ENCODE peak calls at places on chromosomes 5 and 9, in four cellular contexts. B is ovary, M is AG10803, C is mucosa of descending colon. K is an unnamed sample.

GRCh38 chr5:33579789-33580188 is 139.0 kb downstream of the TARS1 start:
- DNase-seq in B (no peak), M (no peak), C (no peak), K (no peak)

GRCh38 chr9:134970719-134971118 is 53.0 kb upstream of the FCN1 start:
- DNase-seq in B (peak), M (no peak), C (no peak), K (peak)

GRCh38 chr9:121640076-121640475 is 11.4 kb upstream of the DAB2IP start:
- DNase-seq in B (peak), M (no peak), C (peak), K (peak)

GRCh38 chr5:150057996-150058395 is 28.4 kb downstream of the CSF1R start:
- DNase-seq in B (no peak), M (peak), C (no peak), K (no peak)

GRCh38 chr5:96752341-96753016 is 55.3 kb downstream of the ERAP1 start:
- DNase-seq in B (no peak), M (peak), C (peak), K (no peak)

GRCh38 chr5:109757490-109757889 is 67.8 kb downstream of the MAN2A1 start:
- DNase-seq in B (no peak), M (no peak), C (no peak), K (no peak)

GRCh38 chr5:66603164-66603563 is 7.0 kb downstream of the MAST4 start:
- DNase-seq in B (no peak), M (no peak), C (no peak), K (no peak)

GRCh38 chr9:19381656-19382055 is 1.6 kb upstream of the RPS6 start:
- DNase-seq in B (no peak), M (no peak), C (no peak), K (no peak)

GRCh38 chr9:36625006-36625600 is 52.4 kb downstream of the MELK start:
- DNase-seq in B (peak), M (peak), C (peak), K (no peak)

GRCh38 chr5:75337366-75338021 is 474 bp downstream of the HMGCR start:
- DNase-seq in B (no peak), M (peak), C (peak), K (no peak)

GRCh38 chr9:23820731-23821399 is 5.2 kb downstream of the ELAVL2 start:
- DNase-seq in B (no peak), M (no peak), C (peak), K (peak)

GRCh38 chr5:95684361-95684760 is 1.6 kb upstream of the SPATA9 start:
- DNase-seq in B (no peak), M (no peak), C (no peak), K (no peak)

GRCh38 chr9:101462558-101462957 is 27.0 kb upstream of the ALDOB start:
- DNase-seq in B (no peak), M (no peak), C (no peak), K (no peak)

GRCh38 chr9:135016876-135017275 is 70.6 kb upstream of the OLFM1 start:
- DNase-seq in B (no peak), M (no peak), C (no peak), K (peak)

GRCh38 chr5:2724831-2725230 is 26.6 kb downstream of the IRX2 start:
- DNase-seq in B (no peak), M (no peak), C (no peak), K (no peak)

GRCh38 chr9:123769723-123770122 is 160.2 kb downstream of the DENND1A start:
- DNase-seq in B (no peak), M (peak), C (no peak), K (no peak)

GRCh38 chr9:14211564-14211963 is 102.4 kb downstream of the NFIB start:
- DNase-seq in B (no peak), M (no peak), C (no peak), K (no peak)

GRCh38 chr5:137619191-137619870 is 116.6 kb downstream of the KLHL3 start:
- DNase-seq in B (peak), M (peak), C (peak), K (no peak)

GRCh38 chr9:113590991-113591898 is 127.7 kb downstream of the RGS3 start:
- DNase-seq in B (peak), M (peak), C (peak), K (peak)

GRCh38 chr5:78065663-78066062 is 228.8 kb downstream of the AP3B1 start:
- DNase-seq in B (no peak), M (no peak), C (no peak), K (no peak)

GRCh38 chr9:98218562-98219363 is 26.3 kb upstream of the CORO2A start:
- DNase-seq in B (no peak), M (no peak), C (no peak), K (peak)

GRCh38 chr5:156529902-156530301 is 202.9 kb downstream of the SGCD start:
- DNase-seq in B (no peak), M (peak), C (no peak), K (no peak)

GRCh38 chr5:143428155-143428554 is 24.7 kb upstream of the NR3C1 start:
- DNase-seq in B (no peak), M (no peak), C (no peak), K (no peak)

GRCh38 chr5:52262844-52263243 is 524.9 kb upstream of the ITGA1 start:
- DNase-seq in B (no peak), M (no peak), C (no peak), K (no peak)

GRCh38 chr9:116234091-116234490 is 80.5 kb downstream of the PAPPA start:
- DNase-seq in B (no peak), M (peak), C (no peak), K (no peak)

GRCh38 chr5:65489119-65489518 is 7.4 kb upstream of the ADAMTS6 start:
- DNase-seq in B (no peak), M (no peak), C (no peak), K (no peak)

GRCh38 chr5:52777186-52777585 is 10.5 kb upstream of the ITGA1 start:
- DNase-seq in B (no peak), M (no peak), C (no peak), K (no peak)

DNA sequence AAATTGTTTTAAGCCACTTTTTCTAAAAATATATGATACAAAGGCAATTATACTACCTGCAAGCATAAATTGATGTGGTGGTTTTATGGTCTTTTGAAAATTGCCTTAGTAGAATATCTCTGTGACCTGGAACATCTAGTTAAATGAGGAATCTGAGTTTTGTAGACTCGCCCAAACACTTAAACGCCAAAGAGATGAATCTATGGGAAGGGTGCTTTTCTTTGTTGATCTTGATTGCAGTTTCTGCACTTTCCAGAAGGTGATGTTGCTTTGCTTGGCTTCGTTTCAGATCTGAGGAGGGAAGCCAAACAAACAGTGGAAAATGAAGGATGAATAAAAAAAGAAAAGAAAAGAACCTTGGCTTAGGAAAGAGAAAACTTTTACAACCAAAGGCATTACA is 1021.3 kb downstream of the NR2F1-AS1 start:
- DNase-seq in B (no peak), M (peak), C (no peak), K (no peak)
- TF ChIP-seq CTCF in B (no peak), M (peak), C (no peak), K (peak)

GRCh38 chr9:1050125-1050895 is at the start of gene DMRT2:
- DNase-seq in B (peak), M (peak), C (peak), K (peak)

GRCh38 chr9:1049641-1050040 is 516 bp upstream of the DMRT2 start:
- DNase-seq in B (no peak), M (no peak), C (peak), K (no peak)

GRCh38 chr9:1052908-1053590 is 2.9 kb downstream of the DMRT2 start:
- DNase-seq in B (no peak), M (no peak), C (no peak), K (no peak)

GRCh38 chr9:1052119-1052907 is 2.2 kb downstream of the DMRT2 start:
- DNase-seq in B (no peak), M (no peak), C (peak), K (no peak)

GRCh38 chr9:1051286-1052118 is 1.3 kb downstream of the DMRT2 start:
- DNase-seq in B (no peak), M (peak), C (peak), K (peak)
- TF ChIP-seq CTCF in B (no peak), M (no peak), C (peak), K (no peak)

GRCh38 chr5:91311168-91311696 is 71.9 kb downstream of the ARRDC3 start:
- DNase-seq in B (no peak), M (no peak), C (no peak), K (no peak)

GRCh38 chr5:91307023-91307422 is 76.1 kb downstream of the ARRDC3 start:
- DNase-seq in B (peak), M (peak), C (no peak), K (no peak)

GRCh38 chr5:91306497-91306896 is 76.6 kb downstream of the ARRDC3 start:
- DNase-seq in B (no peak), M (peak), C (no peak), K (no peak)

GRCh38 chr5:91312698-91313097 is 70.4 kb downstream of the ARRDC3 start:
- DNase-seq in B (no peak), M (peak), C (no peak), K (no peak)

GRCh38 chr5:91311697-91312501 is 71.2 kb downstream of the ARRDC3 start:
- DNase-seq in B (peak), M (peak), C (peak), K (peak)
- TF ChIP-seq CTCF in B (no peak), M (no peak), C (no peak), K (peak)

DNA sequence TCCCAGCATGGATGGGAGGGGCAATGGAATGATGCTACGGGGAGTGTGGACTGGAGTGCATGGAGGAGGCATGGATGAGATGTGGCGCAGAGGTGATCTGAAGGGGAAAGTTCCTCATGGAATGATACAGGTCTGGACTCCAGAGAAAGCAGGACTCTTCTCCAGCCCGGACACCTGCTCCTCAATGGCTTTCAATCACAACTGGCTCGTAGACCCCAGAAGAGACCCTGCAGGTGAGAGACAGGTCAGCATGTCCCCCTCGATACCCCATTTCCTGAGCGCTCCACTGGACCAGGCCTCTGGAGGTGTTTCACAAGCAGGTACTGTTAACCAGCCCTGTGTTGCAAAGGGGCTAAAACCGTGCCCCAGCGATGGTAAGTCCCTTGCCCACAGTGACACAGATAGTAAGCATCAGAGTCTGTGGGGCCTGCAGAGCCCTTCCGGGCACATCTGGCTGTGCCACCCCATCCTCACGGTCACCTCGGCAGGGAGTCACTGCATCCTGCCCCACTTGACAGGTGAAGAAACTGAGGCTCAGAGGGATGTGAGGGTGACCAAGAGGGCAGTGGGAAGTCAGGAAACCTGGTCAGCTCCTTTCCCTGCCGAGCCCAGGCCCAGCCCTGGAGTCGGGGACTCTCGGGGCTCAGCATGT is 5.5 kb upstream of the DPM2 start:
- DNase-seq in B (no peak), M (no peak), C (no peak), K (no peak)
- TF ChIP-seq CTCF in B (no peak), M (no peak), C (no peak), K (no peak)

GRCh38 chr9:95937131-95937530 is 61.6 kb downstream of the ERCC6L2 start:
- DNase-seq in B (no peak), M (no peak), C (no peak), K (no peak)

GRCh38 chr9:95938724-95939123 is 63.2 kb downstream of the ERCC6L2 start:
- DNase-seq in B (no peak), M (no peak), C (no peak), K (no peak)

GRCh38 chr9:95940265-95940664 is 64.8 kb downstream of the ERCC6L2 start:
- DNase-seq in B (no peak), M (no peak), C (no peak), K (no peak)

GRCh38 chr9:95939472-95939871 is 64.0 kb downstream of the ERCC6L2 start:
- DNase-seq in B (no peak), M (no peak), C (no peak), K (no peak)

GRCh38 chr9:95942016-95942415 is 66.5 kb downstream of the ERCC6L2 start:
- DNase-seq in B (no peak), M (no peak), C (no peak), K (no peak)
- TF ChIP-seq CTCF in B (no peak), M (no peak), C (no peak), K (no peak)

GRCh38 chr9:450057-450456 is 235.4 kb downstream of the DOCK8 start:
- DNase-seq in B (no peak), M (no peak), C (no peak), K (no peak)

GRCh38 chr9:444528-444927 is 229.9 kb downstream of the DOCK8 start:
- DNase-seq in B (no peak), M (no peak), C (no peak), K (no peak)

GRCh38 chr9:445033-445432 is 230.4 kb downstream of the DOCK8 start:
- DNase-seq in B (peak), M (peak), C (peak), K (peak)

GRCh38 chr9:446074-446699 is 231.5 kb downstream of the DOCK8 start:
- DNase-seq in B (no peak), M (no peak), C (no peak), K (peak)

DNA sequence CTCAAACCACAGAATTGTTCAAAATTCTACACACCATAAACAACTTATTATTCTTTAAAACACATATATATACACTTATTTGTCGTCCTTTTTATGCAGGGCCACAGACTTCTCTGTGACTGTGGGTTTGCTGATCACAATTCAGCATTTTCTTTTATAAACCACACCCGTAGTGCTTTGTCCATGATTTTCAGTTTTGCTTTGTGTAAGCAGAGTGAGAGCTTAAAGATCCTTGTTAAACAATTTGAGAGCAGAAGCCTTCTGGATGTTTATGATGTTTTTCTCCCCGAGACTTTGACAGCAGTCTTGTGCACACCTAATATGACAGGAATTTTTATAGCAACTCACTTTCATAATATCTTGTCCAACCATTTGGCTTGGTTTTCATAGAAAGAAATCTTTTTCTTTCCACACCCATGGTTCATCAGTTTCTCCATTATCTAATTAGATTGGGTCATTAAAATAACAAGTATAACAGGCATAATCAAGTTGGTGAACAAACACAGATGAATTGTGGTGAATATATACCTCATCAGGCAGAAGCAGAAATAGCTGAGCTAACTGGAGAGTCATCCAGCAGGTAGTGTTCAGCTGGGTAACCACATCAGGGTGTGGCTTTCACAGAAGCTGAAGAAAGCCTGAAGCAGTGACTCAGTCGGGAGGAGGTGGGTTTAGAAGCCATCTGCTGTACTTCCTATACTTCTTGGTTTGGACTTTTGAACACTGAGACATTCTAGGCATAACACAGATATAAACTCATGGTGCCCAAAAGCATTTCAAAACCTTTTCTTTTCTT is 232.8 kb downstream of the DOCK8 start:
- DNase-seq in B (no peak), M (peak), C (peak), K (no peak)
- TF ChIP-seq CTCF in B (no peak), M (no peak), C (no peak), K (no peak)